ENCODE peak calls at places on chromosomes 7 and 10, in six cellular contexts. L is CD4-positive, CD25-positive, alpha-beta regulatory T cell; V is bronchial epithelial cell; Y is astrocyte of the spinal cord; C is pancreas; N is left lung. F is an unnamed sample.
A peak's percentile ranks its signal among the peaks of the same experiment; 100 is the strongest.

GRCh38 chr10:122852261-122852660 is 6.6 kb upstream of the CUZD1 start:
- DNase-seq in V (peak; percentile 43), C (no peak), N (no peak), L (no peak), Y (peak; percentile 54), F (no peak)

GRCh38 chr7:118152149-118152548 is 31.8 kb upstream of the LSM8 start:
- DNase-seq in Y (no peak), N (no peak), C (no peak), V (peak; percentile 4), L (no peak), F (no peak)

GRCh38 chr7:68684246-68684850 is 913.9 kb upstream of the AUTS2 start:
- DNase-seq in L (no peak), C (no peak), Y (peak; percentile 83), N (no peak), V (no peak), F (no peak)

GRCh38 chr10:32210306-32211045 is 136.5 kb downstream of the EPC1 start:
- DNase-seq in Y (peak; percentile 50), L (no peak), N (no peak), V (peak; percentile 44), C (peak; percentile 22), F (no peak)

GRCh38 chr10:119197921-119198320 is 9.4 kb upstream of the GRK5 start:
- DNase-seq in N (no peak), C (no peak), Y (peak; percentile 52), L (no peak), V (peak; percentile 76), F (no peak)

GRCh38 chr7:15068324-15068723 is 165.8 kb upstream of the DGKB start:
- DNase-seq in V (no peak), N (no peak), L (no peak), Y (no peak), C (no peak), F (no peak)

GRCh38 chr10:70480254-70480861 is 1.8 kb downstream of the PALD1 start:
- DNase-seq in Y (no peak), L (no peak), V (no peak), C (peak; percentile 78), N (no peak), F (peak; percentile 61)

GRCh38 chr7:28068811-28069216 is 111.8 kb downstream of the JAZF1 start:
- DNase-seq in Y (peak; percentile 33), V (peak; percentile 6), N (no peak), L (no peak), C (no peak), F (no peak)

GRCh38 chr10:34613491-34613890 is 201.6 kb downstream of the PARD3 start:
- DNase-seq in N (no peak), C (no peak), Y (no peak), L (no peak), V (no peak), F (no peak)

GRCh38 chr7:43553999-43554398 is 28.9 kb upstream of the STK17A start:
- DNase-seq in V (peak; percentile 85), Y (peak; percentile 46), C (no peak), L (no peak), N (peak; percentile 65), F (no peak)

GRCh38 chr10:107004362-107004761 is 160.1 kb downstream of the SORCS1 start:
- DNase-seq in V (no peak), N (no peak), Y (no peak), L (no peak), C (no peak), F (no peak)

GRCh38 chr10:88831709-88832108 is 19.9 kb downstream of the ANKRD22 start:
- DNase-seq in Y (no peak), N (no peak), V (peak; percentile 25), L (peak; percentile 33), C (no peak), F (no peak)

GRCh38 chr10:17454181-17454800 is at the start of gene ST8SIA6:
- DNase-seq in C (peak; percentile 31), L (peak; percentile 27), Y (peak; percentile 54), N (peak; percentile 46), V (no peak), F (peak; percentile 31)

GRCh38 chr7:2572101-2572842 is 13.5 kb downstream of the IQCE start:
- DNase-seq in L (no peak), C (peak; percentile 42), V (peak; percentile 50), Y (peak; percentile 53), N (no peak), F (no peak)

GRCh38 chr7:130943336-130943901 is 209.4 kb upstream of the KLF14 start:
- DNase-seq in L (no peak), Y (peak; percentile 82), V (peak; percentile 86), N (no peak), C (no peak), F (no peak)
- H3K4me3 ChIP-seq in L (peak overlapping the region; percentile 95), Y (peak overlapping the region; percentile 33), V (peak overlapping the region; percentile 37), N (peak overlapping the region; percentile 23), C (no peak overlapping the region), F (peak overlapping the region; percentile 30)

DNA sequence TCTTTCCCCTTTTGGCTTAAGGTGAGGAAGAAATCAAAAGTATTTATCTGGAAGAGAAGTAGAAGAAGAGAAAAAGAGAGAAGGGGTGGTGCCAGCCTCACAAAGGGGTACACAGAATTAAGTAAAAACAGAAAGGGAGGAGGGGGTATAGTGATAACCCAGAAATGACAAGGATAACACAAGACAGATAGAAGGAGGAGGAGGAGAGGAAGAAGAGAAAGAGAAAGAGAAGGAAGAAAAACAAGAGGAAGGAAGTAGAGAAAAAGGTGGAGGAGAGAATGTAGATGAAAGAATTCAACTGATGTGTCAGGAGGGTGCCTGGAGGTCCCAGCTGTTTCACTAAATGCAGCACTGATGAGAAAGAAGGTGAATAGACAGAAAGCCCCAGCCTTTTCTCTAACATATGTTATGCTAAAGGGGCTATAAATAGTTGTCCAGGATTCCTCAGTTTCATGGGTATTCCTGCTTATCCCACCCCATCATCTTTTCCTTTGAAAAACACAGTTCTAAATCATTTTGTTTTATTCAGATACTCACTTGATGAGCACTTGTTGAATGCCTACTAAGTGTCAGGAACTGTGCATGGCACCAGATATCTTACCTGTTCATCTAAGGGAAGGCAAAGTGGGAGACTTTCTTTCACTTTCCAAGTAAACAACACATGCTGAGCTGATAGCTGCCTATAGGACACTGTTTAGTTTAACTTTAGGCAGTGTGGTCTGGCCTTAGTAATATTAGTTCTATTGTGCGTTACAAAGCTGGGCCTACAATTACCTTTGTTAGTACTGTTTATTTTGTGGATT is 8.0 kb downstream of the SEMA3E start:
- DNase-seq in Y (no peak), L (no peak), C (no peak), V (no peak), N (no peak), F (no peak)
- H3K4me3 ChIP-seq in Y (no peak overlapping the region), L (no peak overlapping the region), C (no peak overlapping the region), V (no peak overlapping the region), N (no peak overlapping the region), F (no peak overlapping the region)

GRCh38 chr10:103555321-103555649 is 61.8 kb downstream of the NEURL1 start:
- DNase-seq in Y (no peak), C (no peak), V (no peak), L (no peak), N (no peak), F (no peak)
- H3K4me3 ChIP-seq in Y (no peak overlapping the region), C (peak overlapping the region; percentile 28), V (peak overlapping the region; percentile 29), L (no peak overlapping the region), N (peak overlapping the region; percentile 21), F (no peak overlapping the region)

GRCh38 chr10:78757542-78757941 is 311.2 kb upstream of the ZMIZ1 start:
- DNase-seq in C (no peak), L (no peak), Y (peak; percentile 88), N (no peak), V (no peak), F (no peak)

GRCh38 chr10:78758176-78758575 is 310.6 kb upstream of the ZMIZ1 start:
- DNase-seq in L (no peak), V (no peak), N (no peak), C (no peak), Y (no peak), F (no peak)

GRCh38 chr10:78755075-78755695 is 313.6 kb upstream of the ZMIZ1 start:
- DNase-seq in N (no peak), C (no peak), L (no peak), Y (no peak), V (no peak), F (no peak)

GRCh38 chr10:78755877-78756455 is 312.8 kb upstream of the ZMIZ1 start:
- DNase-seq in C (no peak), N (no peak), Y (no peak), V (no peak), L (no peak), F (no peak)

GRCh38 chr10:78756604-78757442 is 311.9 kb upstream of the ZMIZ1 start:
- DNase-seq in N (peak; percentile 90), C (peak; percentile 58), Y (peak; percentile 94), V (peak; percentile 96), L (no peak), F (no peak)
- H3K4me3 ChIP-seq in N (no peak overlapping the region), C (no peak overlapping the region), Y (no peak overlapping the region), V (no peak overlapping the region), L (no peak overlapping the region), F (no peak overlapping the region)

GRCh38 chr10:100741386-100742066 is 3.9 kb upstream of the PAX2 start:
- DNase-seq in C (no peak), N (no peak), Y (no peak), L (no peak), V (no peak), F (no peak)
- H3K4me3 ChIP-seq in C (no peak overlapping the region), N (no peak overlapping the region), Y (no peak overlapping the region), L (no peak overlapping the region), V (no peak overlapping the region), F (no peak overlapping the region)

DNA sequence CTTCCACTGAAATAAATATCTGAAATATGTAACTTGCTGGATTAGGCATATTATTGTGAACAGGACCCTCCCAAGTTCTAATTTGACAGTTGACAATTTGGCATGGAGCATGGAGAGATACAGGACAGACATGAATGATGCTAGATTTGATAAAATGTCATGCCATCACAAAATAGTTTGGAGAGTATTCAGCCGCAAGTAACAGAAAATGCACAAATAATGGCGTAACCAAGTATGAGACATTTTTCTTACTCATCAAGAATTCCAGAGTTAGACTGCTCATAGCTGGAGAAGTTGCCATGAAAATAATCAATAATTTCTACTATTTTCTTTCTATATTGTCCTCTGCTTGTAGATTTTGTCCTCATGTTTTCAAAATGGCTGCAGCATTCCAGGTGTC is 45.5 kb upstream of the GPAM start:
- DNase-seq in C (no peak), L (no peak), N (no peak), V (peak; percentile 28), Y (no peak), F (no peak)
- H3K4me3 ChIP-seq in C (no peak overlapping the region), L (no peak overlapping the region), N (no peak overlapping the region), V (no peak overlapping the region), Y (no peak overlapping the region), F (no peak overlapping the region)

F was measured in GM06990.